ENCODE peak calls at places on chromosomes 1 and 21, in seven cellular contexts. One of them, this sample, is unnamed.

GRCh38 chr1:8421721-8422120 is 103.8 kb downstream of the SLC45A1 start:
- DNase-seq in NCI-H1105 treated with DMSO at 0.1 percent for 48 hours: no peak
- DNase-seq in mucosa of descending colon: no peak
- DNase-seq in fibroblast of lung: no peak
- DNase-seq in aorta: no peak
- DNase-seq in HL-60: no peak
- DNase-seq in T follicular helper cell: no peak
- DNase-seq in this sample: no peak

GRCh38 chr1:179059185-179059483 is 22.7 kb upstream of the TOR3A start:
- DNase-seq in mucosa of descending colon: no peak
- DNase-seq in NCI-H1105 treated with DMSO at 0.1 percent for 48 hours: no peak
- DNase-seq in HL-60: no peak
- DNase-seq in T follicular helper cell: no peak
- DNase-seq in aorta: no peak
- DNase-seq in fibroblast of lung: no peak
- DNase-seq in this sample: no peak

GRCh38 chr1:114103992-114104391 is 49.7 kb downstream of the SYT6 start:
- DNase-seq in mucosa of descending colon: no peak
- DNase-seq in fibroblast of lung: no peak
- DNase-seq in T follicular helper cell: no peak
- DNase-seq in NCI-H1105 treated with DMSO at 0.1 percent for 48 hours: no peak
- DNase-seq in aorta: no peak
- DNase-seq in HL-60: no peak
- DNase-seq in this sample: no peak

GRCh38 chr1:211628446-211628845 is 47.0 kb downstream of the NEK2 start:
- DNase-seq in fibroblast of lung: no peak
- DNase-seq in mucosa of descending colon: no peak
- DNase-seq in T follicular helper cell: no peak
- DNase-seq in aorta: no peak
- DNase-seq in NCI-H1105 treated with DMSO at 0.1 percent for 48 hours: no peak
- DNase-seq in HL-60: no peak
- DNase-seq in this sample: no peak

GRCh38 chr21:29148535-29148934 is 18.1 kb downstream of the MAP3K7CL start:
- DNase-seq in aorta: peak
- DNase-seq in mucosa of descending colon: no peak
- DNase-seq in HL-60: no peak
- DNase-seq in fibroblast of lung: peak
- DNase-seq in T follicular helper cell: no peak
- DNase-seq in NCI-H1105 treated with DMSO at 0.1 percent for 48 hours: no peak
- DNase-seq in this sample: no peak

GRCh38 chr1:8342325-8342724 is 24.4 kb downstream of the SLC45A1 start:
- DNase-seq in T follicular helper cell: no peak
- DNase-seq in fibroblast of lung: peak
- DNase-seq in aorta: no peak
- DNase-seq in NCI-H1105 treated with DMSO at 0.1 percent for 48 hours: no peak
- DNase-seq in HL-60: no peak
- DNase-seq in mucosa of descending colon: no peak
- DNase-seq in this sample: no peak

GRCh38 chr1:175911138-175911537 is 167.7 kb upstream of the TNR start:
- DNase-seq in fibroblast of lung: no peak
- DNase-seq in mucosa of descending colon: no peak
- DNase-seq in HL-60: no peak
- DNase-seq in NCI-H1105 treated with DMSO at 0.1 percent for 48 hours: no peak
- DNase-seq in aorta: no peak
- DNase-seq in T follicular helper cell: no peak
- DNase-seq in this sample: no peak

GRCh38 chr1:21693732-21694131 is 24.6 kb upstream of the RAP1GAP start:
- DNase-seq in mucosa of descending colon: no peak
- DNase-seq in HL-60: no peak
- DNase-seq in aorta: no peak
- DNase-seq in T follicular helper cell: no peak
- DNase-seq in fibroblast of lung: peak
- DNase-seq in NCI-H1105 treated with DMSO at 0.1 percent for 48 hours: no peak
- DNase-seq in this sample: no peak

GRCh38 chr1:171785766-171786165 is 4.3 kb downstream of the METTL13 start:
- DNase-seq in aorta: no peak
- DNase-seq in NCI-H1105 treated with DMSO at 0.1 percent for 48 hours: no peak
- DNase-seq in HL-60: no peak
- DNase-seq in T follicular helper cell: no peak
- DNase-seq in mucosa of descending colon: no peak
- DNase-seq in fibroblast of lung: no peak
- DNase-seq in this sample: no peak

GRCh38 chr1:16433066-16433465 is 4.2 kb downstream of the SPATA21 start:
- DNase-seq in NCI-H1105 treated with DMSO at 0.1 percent for 48 hours: no peak
- DNase-seq in HL-60: peak
- DNase-seq in T follicular helper cell: no peak
- DNase-seq in mucosa of descending colon: no peak
- DNase-seq in aorta: no peak
- DNase-seq in fibroblast of lung: no peak
- DNase-seq in this sample: no peak

GRCh38 chr21:33771976-33772375 is 129.7 kb downstream of the ITSN1 start:
- DNase-seq in HL-60: no peak
- DNase-seq in T follicular helper cell: no peak
- DNase-seq in NCI-H1105 treated with DMSO at 0.1 percent for 48 hours: no peak
- DNase-seq in aorta: no peak
- DNase-seq in fibroblast of lung: no peak
- DNase-seq in mucosa of descending colon: no peak
- DNase-seq in this sample: no peak

This sample was measured in activated CD4-positive, alpha-beta T cell treated with anti-CD3 and anti-CD28 coated beads, Interleukin-2, amount 50 U/mL, for 4 hours.